ENCODE peak calls at places on chromosomes 5 and 9, in seven cellular contexts. L is astrocyte of the spinal cord, U is endodermal cell, M is HCT116, J is adrenal gland, P is mammary epithelial cell, A is GM13976. X is an unnamed sample.
A peak's percentile ranks its signal among the peaks of the same experiment; 100 is the strongest.

GRCh38 chr9:89213481-89213880 is 34.9 kb upstream of the SHC3 start:
- DNase-seq in L (no peak), P (no peak), A (no peak), J (no peak), U (no peak), M (no peak), X (no peak)

GRCh38 chr9:114910541-114910940 is 19.9 kb downstream of the TNFSF8 start:
- DNase-seq in L (no peak), J (no peak), M (no peak), U (no peak), P (no peak), A (no peak), X (peak; percentile 9)

GRCh38 chr9:20526500-20527319 is 95.6 kb downstream of the MLLT3 start:
- DNase-seq in A (no peak), P (no peak), U (no peak), M (no peak), J (no peak), L (peak; percentile 43), X (no peak)

GRCh38 chr9:110027624-110028023 is 180.3 kb downstream of the C9orf152 start:
- DNase-seq in L (peak; percentile 90), A (no peak), U (no peak), P (no peak), J (peak; percentile 16), M (no peak), X (peak; percentile 87)

GRCh38 chr5:88878976-88879375 is 4.0 kb downstream of the MEF2C start:
- DNase-seq in M (no peak), J (no peak), L (peak; percentile 36), P (no peak), A (no peak), U (no peak), X (peak; percentile 38)

GRCh38 chr5:39062530-39062929 is 11.7 kb downstream of the RICTOR start:
- DNase-seq in P (no peak), L (no peak), J (no peak), U (no peak), A (no peak), M (no peak), X (no peak)

GRCh38 chr5:58054018-58054417 is 405.9 kb downstream of the PLK2 start:
- DNase-seq in U (no peak), P (no peak), A (no peak), L (no peak), M (no peak), J (no peak), X (no peak)

GRCh38 chr5:57937501-57937900 is 454.9 kb upstream of the ACTBL2 start:
- DNase-seq in P (no peak), M (no peak), A (no peak), U (no peak), J (no peak), L (no peak), X (peak; percentile 45)

GRCh38 chr5:43602456-43602817 is 543 bp upstream of the NNT start:
- DNase-seq in P (peak; percentile 47), U (no peak), M (no peak), A (peak; percentile 39), J (peak; percentile 33), L (peak; percentile 48), X (peak; percentile 52)

GRCh38 chr9:70411930-70412677 is 2.4 kb downstream of the KLF9 start:
- DNase-seq in U (peak; percentile 79), A (peak; percentile 70), M (peak; percentile 27), L (peak; percentile 85), J (peak; percentile 79), P (peak; percentile 84), X (peak; percentile 94)

GRCh38 chr5:157516016-157516415 is 56.0 kb downstream of the NIPAL4 start:
- DNase-seq in U (no peak), M (no peak), A (no peak), L (peak; percentile 91), J (peak; percentile 85), P (peak; percentile 82), X (peak; percentile 94)

GRCh38 chr9:34505370-34506120 is 17.2 kb downstream of the ENHO start:
- DNase-seq in J (no peak), A (no peak), U (no peak), P (no peak), L (no peak), M (no peak), X (peak; percentile 9)

DNA sequence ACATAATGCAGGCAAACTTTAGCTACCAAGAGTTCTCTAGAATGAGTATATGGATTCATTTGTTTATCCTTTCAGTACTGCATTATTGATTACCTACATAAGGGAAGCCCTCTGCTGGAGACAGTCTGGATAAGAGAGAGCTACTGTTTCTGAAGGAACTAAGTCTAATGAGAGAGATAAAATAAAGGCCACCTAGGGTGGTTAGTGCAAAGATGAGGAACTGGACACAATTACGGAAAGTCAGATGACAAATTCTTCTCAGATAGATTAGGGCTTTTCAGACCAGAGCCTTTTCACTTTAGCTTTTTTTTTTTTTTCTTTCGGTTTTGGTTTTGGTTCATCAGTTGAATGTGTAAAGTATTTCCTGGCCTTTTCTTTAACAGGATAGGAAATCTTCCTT is 31.3 kb downstream of the ISOC1 start:
- DNase-seq in L (no peak), J (no peak), P (no peak), A (peak; percentile 27), U (no peak), M (no peak), X (no peak)
- TF ChIP-seq CTCF in L (no peak), J (no peak), P (no peak), A (no peak), U (peak; percentile 58), M (no peak), X (peak; percentile 2)

GRCh38 chr5:16787278-16787677 is 148.8 kb downstream of the MYO10 start:
- DNase-seq in A (no peak), M (no peak), J (no peak), P (no peak), U (no peak), L (peak; percentile 54), X (no peak)

GRCh38 chr5:16788957-16789356 is 147.1 kb downstream of the MYO10 start:
- DNase-seq in A (no peak), J (no peak), U (no peak), M (no peak), P (no peak), L (no peak), X (no peak)

GRCh38 chr5:16792278-16793275 is 143.5 kb downstream of the MYO10 start:
- DNase-seq in J (no peak), L (no peak), A (no peak), M (no peak), P (no peak), U (no peak), X (no peak)

GRCh38 chr5:16794381-16794913 is 141.6 kb downstream of the MYO10 start:
- DNase-seq in P (no peak), L (no peak), U (no peak), J (no peak), A (no peak), M (no peak), X (no peak)

DNA sequence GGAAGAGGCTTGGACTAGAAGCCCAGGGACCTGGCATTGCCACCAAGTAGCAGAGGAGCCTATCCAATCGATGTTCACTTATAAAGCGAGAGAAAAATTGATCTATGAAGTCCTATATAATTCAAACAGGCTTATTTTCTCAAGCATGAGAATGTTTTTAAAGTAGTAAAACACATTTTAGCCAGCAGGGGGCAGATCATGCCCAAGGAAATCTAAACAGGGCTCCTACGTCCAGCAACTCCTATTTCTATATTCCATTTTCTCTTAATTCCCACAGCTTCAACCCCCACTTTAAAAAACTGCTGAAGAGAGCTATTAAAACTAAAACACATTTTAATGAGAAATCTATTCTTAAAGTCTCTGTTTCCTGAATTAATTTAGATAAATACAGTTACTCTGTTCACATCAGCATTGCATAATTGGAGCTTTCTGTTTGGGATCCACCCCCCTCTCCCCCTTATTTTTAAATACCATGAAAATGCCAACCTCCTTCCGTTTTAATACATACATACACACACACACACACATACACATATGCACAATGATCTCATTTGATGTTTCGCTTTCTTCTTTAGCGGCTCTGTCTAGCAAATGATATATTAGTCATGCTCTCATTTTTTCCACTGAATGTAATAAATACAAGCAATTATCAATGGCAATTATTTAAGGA is 144.9 kb downstream of the MYO10 start:
- DNase-seq in L (peak; percentile 77), A (peak; percentile 61), M (peak; percentile 37), U (no peak), P (peak; percentile 27), J (no peak), X (peak; percentile 70)
- TF ChIP-seq CTCF in L (peak; percentile 51), A (peak; percentile 17), M (peak; percentile 56), U (peak; percentile 85), P (peak; percentile 44), J (peak; percentile 83), X (peak; percentile 57)

GRCh38 chr9:19232117-19232829 is 1.8 kb downstream of the DENND4C start:
- DNase-seq in M (no peak), J (no peak), A (no peak), L (peak; percentile 23), U (no peak), P (peak; percentile 30), X (no peak)

GRCh38 chr9:19232830-19233194 is 2.3 kb downstream of the DENND4C start:
- DNase-seq in P (peak; percentile 15), U (no peak), J (no peak), L (peak; percentile 63), A (peak; percentile 36), M (no peak), X (peak; percentile 57)

GRCh38 chr9:19229725-19230355 is 653 bp upstream of the DENND4C start:
- DNase-seq in M (peak; percentile 36), A (no peak), J (peak; percentile 73), L (no peak), P (no peak), U (peak; percentile 92), X (no peak)

GRCh38 chr9:19231126-19232035 is 888 bp downstream of the DENND4C start:
- DNase-seq in L (peak; percentile 15), J (peak; percentile 43), M (no peak), P (peak; percentile 37), U (no peak), A (no peak), X (no peak)

DNA sequence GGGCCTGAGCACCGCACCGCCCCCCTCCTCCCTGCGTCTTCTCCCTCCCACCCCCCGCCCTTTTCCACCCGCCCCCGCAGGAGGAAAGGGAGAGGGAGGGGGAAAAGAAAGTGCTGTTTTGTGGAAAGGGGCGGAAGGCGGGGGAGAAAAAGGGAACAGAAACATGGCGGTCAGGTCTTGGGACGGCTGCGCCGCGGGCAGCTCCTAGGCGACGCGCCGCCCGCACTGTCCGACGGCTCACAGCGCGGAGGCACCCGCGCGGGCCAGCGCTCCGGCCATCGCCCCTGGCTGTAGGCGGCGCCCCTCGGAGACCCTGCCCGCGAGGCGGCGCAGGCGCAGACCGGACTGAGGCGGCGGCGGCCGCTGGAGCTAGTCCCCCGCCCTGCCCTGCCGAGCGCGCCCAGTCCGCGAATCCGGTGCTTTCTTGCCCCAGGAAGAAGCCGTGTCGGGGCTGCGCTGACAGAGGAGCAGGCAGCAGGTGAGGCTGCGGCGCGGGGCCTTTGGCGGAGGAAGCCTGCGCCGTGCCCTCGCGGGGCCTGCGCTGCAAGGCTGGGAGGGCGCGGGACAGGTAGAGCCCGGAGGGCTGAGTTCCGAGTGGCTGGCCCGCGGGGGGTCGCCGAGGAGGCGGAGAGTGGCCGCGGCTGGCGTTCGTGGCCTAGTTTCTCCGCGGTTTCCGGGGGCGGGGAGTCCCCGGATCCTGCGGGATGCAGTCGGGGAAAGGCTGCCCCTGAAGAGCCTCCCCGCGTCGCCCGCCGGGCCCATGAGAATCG is at the start of gene DENND4C:
- DNase-seq in J (peak; percentile 87), L (peak; percentile 87), M (peak; percentile 72), U (peak; percentile 96), A (peak; percentile 90), P (peak; percentile 85), X (peak; percentile 78)
- TF ChIP-seq CTCF in J (no peak), L (peak; percentile 7), M (no peak), U (peak; percentile 46), A (no peak), P (no peak), X (no peak)

DNA sequence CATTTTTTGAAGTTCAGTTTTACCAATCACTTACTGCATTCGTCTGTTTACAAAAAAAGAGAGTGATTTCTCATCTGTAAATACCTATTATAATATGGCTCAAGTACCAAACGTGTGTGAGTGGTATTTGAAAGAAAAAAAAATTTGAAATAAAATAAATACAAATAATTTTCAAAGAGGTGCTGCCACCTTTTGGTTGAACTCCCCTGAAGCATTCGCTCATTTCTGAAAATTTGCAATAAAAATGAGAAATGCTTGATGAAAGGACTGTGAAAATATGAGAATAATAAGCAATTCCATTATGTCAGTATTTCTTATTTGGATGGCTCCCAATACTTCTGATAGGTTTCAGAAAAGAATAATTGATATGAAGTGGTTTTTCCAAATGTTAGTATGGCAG is 409.9 kb downstream of the CTNND2 start:
- DNase-seq in M (no peak), U (no peak), L (peak; percentile 13), A (no peak), P (no peak), J (no peak), X (peak; percentile 14)
- TF ChIP-seq CTCF in M (no peak), U (peak; percentile 74), L (peak; percentile 47), A (no peak), P (no peak), J (peak; percentile 48), X (peak; percentile 48)

X was measured in fibroblast of mammary gland.